ENCODE peak calls at places on chromosomes 6 and 20, in five cellular contexts. A is GM13977, S is fibroblast of the aortic adventitia, D is cardiac fibroblast, G is mucosa of descending colon. W is an unnamed sample.

GRCh38 chr6:51098801-51099200 is 280.1 kb downstream of the TFAP2B start:
- DNase-seq in A (no peak), S (peak; percentile 3), D (no peak), G (no peak), W (no peak)

GRCh38 chr20:12053348-12053747 is 135.7 kb downstream of the BTBD3 start:
- DNase-seq in A (no peak), S (peak; percentile 77), D (peak; percentile 90), G (no peak), W (peak; percentile 2)

GRCh38 chr6:161215193-161215592 is 58.7 kb downstream of the AGPAT4 start:
- DNase-seq in A (no peak), S (peak; percentile 85), D (peak; percentile 97), G (no peak), W (no peak)

GRCh38 chr20:25508083-25508770 is 77.1 kb downstream of the NINL start:
- DNase-seq in A (no peak), S (peak; percentile 80), D (peak; percentile 75), G (no peak), W (no peak)

GRCh38 chr6:131286469-131287040 is 151.3 kb downstream of the AKAP7 start:
- DNase-seq in A (no peak), S (no peak), D (no peak), G (no peak), W (no peak)

GRCh38 chr6:97394160-97394748 is 111.2 kb upstream of the MMS22L start:
- DNase-seq in A (peak; percentile 49), S (peak; percentile 73), D (peak; percentile 77), G (no peak), W (peak; percentile 60)

GRCh38 chr6:37550436-37550835 is 50.7 kb upstream of the CCDC167 start:
- DNase-seq in A (no peak), S (peak; percentile 22), D (peak; percentile 47), G (no peak), W (no peak)

GRCh38 chr6:11230158-11231107 is 2.0 kb downstream of the NEDD9 start:
- DNase-seq in A (no peak), S (no peak), D (peak; percentile 69), G (no peak), W (no peak)

GRCh38 chr20:26218301-26218700 is 521.6 kb upstream of the ZNF337 start:
- DNase-seq in A (no peak), S (peak; percentile 9), D (peak; percentile 54), G (no peak), W (no peak)

GRCh38 chr6:129488313-129488712 is 221.7 kb downstream of the ARHGAP18 start:
- DNase-seq in A (no peak), S (no peak), D (no peak), G (no peak), W (no peak)

GRCh38 chr6:56204134-56204533 is 43.2 kb downstream of the COL21A1 start:
- DNase-seq in A (no peak), S (no peak), D (no peak), G (no peak), W (no peak)

DNA sequence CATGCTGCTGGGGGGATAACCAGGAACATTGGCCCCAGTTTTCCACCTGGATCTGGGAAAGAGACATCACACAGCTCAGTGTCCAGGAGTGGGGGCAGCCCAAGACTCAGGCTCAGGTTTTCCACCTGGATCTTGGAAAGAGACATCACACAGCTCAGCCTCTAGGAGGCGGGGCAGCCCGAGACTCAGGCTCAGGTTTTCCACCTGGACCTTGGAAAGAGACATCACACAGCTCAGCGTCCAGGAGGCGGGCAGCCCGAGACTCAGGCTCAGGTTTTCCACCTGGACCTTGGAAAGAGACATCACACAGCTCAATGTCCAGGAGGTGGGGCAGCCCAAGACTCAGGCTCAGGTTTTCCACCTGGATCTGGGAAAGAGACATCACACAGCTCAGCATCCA is 361.6 kb downstream of the THBS2 start:
- DNase-seq in A (no peak), S (no peak), D (no peak), G (no peak), W (no peak)
- TF ChIP-seq CTCF in A (no peak), S (no peak), D (no peak), G (no peak), W (no peak)

DNA sequence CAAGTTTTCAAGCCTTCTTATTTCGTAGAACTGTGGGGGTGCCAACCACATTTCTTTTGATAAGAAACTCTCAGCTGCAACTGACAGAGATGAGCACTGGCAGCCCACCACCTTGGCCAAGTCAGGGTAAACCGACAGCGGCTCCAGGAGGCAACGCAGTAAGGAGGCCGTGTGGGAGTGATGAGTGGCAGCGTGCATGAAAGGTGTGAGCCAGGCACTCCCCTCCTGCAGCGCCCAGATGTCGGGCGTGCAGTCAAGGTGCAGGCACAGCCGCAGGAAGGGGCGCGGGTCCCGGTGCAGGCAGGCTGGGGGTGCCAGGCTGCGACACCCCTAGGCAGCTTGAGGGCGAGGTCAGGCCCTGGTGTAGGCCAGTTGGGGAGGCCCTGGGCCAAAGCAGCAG is 49.3 kb upstream of the HDAC2 start:
- DNase-seq in A (no peak), S (no peak), D (no peak), G (no peak), W (no peak)
- TF ChIP-seq CTCF in A (no peak), S (no peak), D (no peak), G (no peak), W (no peak)

GRCh38 chr20:4152696-4153235 is 137.4 kb upstream of the RNF24 start:
- DNase-seq in A (no peak), S (peak; percentile 63), D (peak; percentile 47), G (no peak), W (no peak)
- TF ChIP-seq CTCF in A (no peak), S (no peak), D (no peak), G (no peak), W (no peak)

GRCh38 chr6:121480099-121480713 is 44.8 kb downstream of the GJA1 start:
- DNase-seq in A (no peak), S (no peak), D (no peak), G (no peak), W (no peak)

GRCh38 chr6:121485359-121485809 is 49.9 kb downstream of the GJA1 start:
- DNase-seq in A (no peak), S (peak; percentile 13), D (peak; percentile 54), G (no peak), W (no peak)

GRCh38 chr6:121482004-121482693 is 46.7 kb downstream of the GJA1 start:
- DNase-seq in A (no peak), S (peak; percentile 91), D (peak; percentile 94), G (no peak), W (no peak)

GRCh38 chr6:121479486-121480098 is 44.1 kb downstream of the GJA1 start:
- DNase-seq in A (no peak), S (no peak), D (no peak), G (no peak), W (no peak)

DNA sequence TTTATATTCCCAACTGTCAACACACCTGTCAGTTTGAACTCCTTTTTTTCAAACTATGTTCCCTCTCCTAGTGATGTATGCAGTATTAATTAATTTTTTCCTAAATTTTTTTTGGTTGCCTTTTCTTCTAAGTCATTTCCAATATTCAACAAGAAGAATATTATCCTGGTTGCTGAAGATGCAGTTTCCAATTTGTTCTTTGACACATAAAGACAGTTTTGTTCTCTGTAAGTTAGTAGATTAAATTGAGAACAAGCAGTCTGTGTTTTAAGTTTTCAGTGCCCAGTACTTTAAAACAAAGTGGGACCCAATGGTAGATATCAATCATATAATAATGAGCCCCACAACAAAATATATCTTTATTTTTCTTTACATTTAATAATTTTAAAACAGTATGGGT is 47.3 kb downstream of the GJA1 start:
- DNase-seq in A (no peak), S (no peak), D (no peak), G (no peak), W (no peak)
- TF ChIP-seq CTCF in A (no peak), S (no peak), D (no peak), G (no peak), W (no peak)

GRCh38 chr6:40672118-40672517 is 85.0 kb upstream of the LRFN2 start:
- DNase-seq in A (no peak), S (no peak), D (no peak), G (no peak), W (no peak)
- TF ChIP-seq CTCF in A (peak; percentile 15), S (no peak), D (no peak), G (no peak), W (no peak)

GRCh38 chr6:116533233-116533957 is 12.1 kb downstream of the TRAPPC3L start:
- DNase-seq in A (no peak), S (no peak), D (no peak), G (no peak), W (no peak)
- TF ChIP-seq CTCF in A (no peak), S (peak; percentile 13), D (peak; percentile 4), G (no peak), W (no peak)

W was measured in activated CD8-positive, alpha-beta T cell treated with anti-CD3 and anti-CD28 coated beads for 36 hours.